ENCODE peak calls at places on chromosome 17, in four cellular contexts. P is SW 1271, F is skeletal muscle cell, W is hepatic stellate cell. K is an unnamed sample.

GRCh38 chr17:5619088-5619740 is 34.9 kb upstream of the NLRP1 start:
- DNase-seq in P (no peak), F (no peak), W (no peak), K (no peak)

GRCh38 chr17:56558088-56558487 is 35.4 kb upstream of the NOG start:
- DNase-seq in P (no peak), F (no peak), W (no peak), K (no peak)

GRCh38 chr17:35368086-35368824 is 5.2 kb downstream of the SLFN11 start:
- DNase-seq in P (no peak), F (no peak), W (no peak), K (no peak)

GRCh38 chr17:58318627-58319180 is 9.9 kb downstream of the TSPOAP1 start:
- DNase-seq in P (no peak), F (no peak), W (no peak), K (no peak)

GRCh38 chr17:62678214-62678919 is 50.9 kb downstream of the MRC2 start:
- DNase-seq in P (no peak), F (no peak), W (no peak), K (no peak)

GRCh38 chr17:49227436-49228261 is 2.9 kb downstream of the PHOSPHO1 start:
- DNase-seq in P (peak), F (peak), W (peak), K (peak)

GRCh38 chr17:6138761-6139446 is 68.7 kb downstream of the WSCD1 start:
- DNase-seq in P (no peak), F (no peak), W (no peak), K (no peak)

GRCh38 chr17:63425478-63425877 is 20.6 kb downstream of the CYB561 start:
- DNase-seq in P (peak), F (peak), W (peak), K (peak)

GRCh38 chr17:40551874-40552768 is 13.2 kb downstream of the CCR7 start:
- DNase-seq in P (no peak), F (peak), W (peak), K (no peak)

K was measured in activated CD8-positive, alpha-beta memory T cell treated with anti-CD3 and anti-CD28 coated beads for 48 hours.